ENCODE peak calls at places on chromosomes 16 and 17, in six cellular contexts. P is suprapubic skin, J is hepatocyte, X is right cardiac atrium, A is AG04450, H is mesendoderm. R is an unnamed sample.

GRCh38 chr17:69474171-69474831 is 59.8 kb downstream of the MAP2K6 start:
- DNase-seq in J (no peak), P (no peak), X (no peak), H (no peak), A (no peak), R (no peak)

GRCh38 chr17:80111702-80112470 is 10.5 kb downstream of the GAA start:
- DNase-seq in X (no peak), H (peak), A (no peak), P (peak), J (peak), R (no peak)

GRCh38 chr17:76527430-76528111 is 9.9 kb downstream of the CYGB start:
- DNase-seq in H (peak), A (no peak), X (peak), P (no peak), J (peak), R (no peak)

GRCh38 chr17:66468241-66469087 is 166.1 kb downstream of the PRKCA start:
- DNase-seq in P (no peak), H (peak), J (peak), X (no peak), A (no peak), R (no peak)

GRCh38 chr16:81778861-81779539 is at the start of gene PLCG2:
- DNase-seq in H (peak), X (peak), P (peak), J (peak), A (no peak), R (peak)

GRCh38 chr17:8163978-8164814 is 1.4 kb upstream of the VAMP2 start:
- DNase-seq in A (no peak), X (peak), H (peak), P (no peak), J (peak), R (peak)

GRCh38 chr16:28513484-28514181 is 7.0 kb upstream of the IL27 start:
- DNase-seq in P (no peak), J (no peak), X (no peak), H (peak), A (no peak), R (no peak)

GRCh38 chr16:1069154-1069553 is 3.4 kb upstream of the SSTR5 start:
- DNase-seq in H (peak), P (no peak), A (no peak), J (no peak), X (no peak), R (no peak)

GRCh38 chr17:17570207-17570797 is 21.2 kb downstream of the PEMT start:
- DNase-seq in H (peak), X (peak), J (peak), A (no peak), P (no peak), R (no peak)

GRCh38 chr16:51359141-51359960 is 208.3 kb upstream of the SALL1 start:
- DNase-seq in X (peak), P (no peak), A (peak), H (peak), J (no peak), R (peak)
- H3K27ac ChIP-seq in X (no peak), P (no peak), A (no peak), H (no peak), J (no peak), R (peak)

GRCh38 chr17:3738562-3739295 is 15.0 kb downstream of the HASPIN start:
- DNase-seq in H (peak), A (no peak), P (no peak), X (no peak), J (peak), R (peak)
- H3K27ac ChIP-seq in H (no peak), A (no peak), P (no peak), X (no peak), J (no peak), R (peak)

DNA sequence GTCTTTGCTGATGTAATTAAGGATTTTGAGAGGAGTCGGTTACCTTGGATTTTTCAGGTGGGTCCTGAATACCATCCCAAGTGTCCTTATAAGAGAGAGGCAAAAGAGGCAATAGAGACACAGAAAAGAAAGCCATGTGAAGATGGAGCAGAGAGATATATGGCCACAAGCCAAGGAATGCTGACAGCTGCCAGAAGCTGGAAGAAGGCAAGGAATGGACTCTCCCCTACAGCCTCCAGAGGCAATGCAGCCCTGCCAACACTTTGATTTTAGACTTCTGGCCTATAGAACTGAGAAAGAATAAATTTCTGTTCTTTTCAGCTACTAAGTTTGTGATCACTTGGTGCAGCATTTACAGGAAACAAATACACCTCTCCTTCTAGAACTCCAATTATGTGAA is 8.2 kb upstream of the RNFT1 start:
- DNase-seq in P (no peak), A (no peak), J (no peak), X (no peak), H (no peak), R (no peak)
- H3K27ac ChIP-seq in P (no peak), A (no peak), J (no peak), X (no peak), H (no peak), R (no peak)

DNA sequence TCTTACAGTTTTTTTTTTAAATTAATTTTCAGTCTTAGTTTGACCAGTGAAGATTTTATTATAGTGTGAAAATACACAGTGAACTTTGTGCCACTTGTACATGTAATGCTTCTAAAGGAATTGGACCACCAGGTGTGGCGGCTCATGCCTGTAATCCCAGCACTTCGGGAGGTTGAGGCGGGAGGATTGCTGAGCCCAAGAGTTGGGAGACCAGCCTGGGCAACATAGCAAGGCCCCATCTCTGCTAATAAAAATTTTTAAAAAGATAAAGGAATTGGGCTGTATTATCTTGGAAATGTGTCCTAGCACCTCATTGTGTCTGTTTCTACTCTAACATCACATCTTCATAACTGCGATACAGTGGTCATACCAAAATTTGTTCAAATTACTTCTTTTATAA is 3.8 kb downstream of the IST1 start:
- DNase-seq in H (no peak), P (no peak), J (no peak), A (no peak), X (no peak), R (no peak)
- H3K27ac ChIP-seq in H (no peak), P (no peak), J (no peak), A (no peak), X (no peak), R (no peak)

GRCh38 chr16:68358951-68359350 is 48.1 kb downstream of the PRMT7 start:
- DNase-seq in X (no peak), J (no peak), P (no peak), H (no peak), A (no peak), R (no peak)

GRCh38 chr16:68357923-68358322 is 47.1 kb downstream of the PRMT7 start:
- DNase-seq in J (no peak), H (no peak), P (no peak), X (no peak), A (no peak), R (no peak)

GRCh38 chr16:68356919-68357286 is 46.1 kb downstream of the PRMT7 start:
- DNase-seq in H (no peak), X (no peak), P (no peak), A (no peak), J (no peak), R (no peak)

GRCh38 chr16:68356249-68356918 is 45.6 kb downstream of the PRMT7 start:
- DNase-seq in H (no peak), A (no peak), P (no peak), J (no peak), X (no peak), R (no peak)

DNA sequence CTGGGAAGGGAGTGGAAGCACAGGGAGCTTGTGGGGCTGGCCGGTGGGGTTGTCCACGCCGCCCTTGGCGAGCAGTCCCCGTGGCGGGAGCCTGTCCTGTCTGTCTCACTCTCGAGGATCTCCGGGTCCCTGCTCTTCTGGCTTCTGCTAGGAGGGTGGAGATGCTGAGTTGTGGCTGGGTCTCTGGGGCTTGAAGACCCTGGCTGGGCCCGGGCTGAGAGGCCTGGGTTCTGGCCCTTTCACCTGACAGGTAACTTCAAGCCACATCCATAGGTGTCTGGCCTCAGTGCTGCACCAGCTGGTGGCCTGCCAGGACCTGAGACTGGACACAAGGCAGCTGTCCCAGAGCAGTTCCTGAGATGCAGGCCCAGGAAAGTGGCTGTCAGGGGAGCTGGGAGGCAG is 46.7 kb downstream of the PRMT7 start:
- DNase-seq in A (no peak), X (no peak), J (no peak), P (no peak), H (no peak), R (no peak)
- H3K27ac ChIP-seq in A (no peak), X (no peak), J (no peak), P (no peak), H (no peak), R (no peak)

GRCh38 chr17:56594528-56595418 is 1.3 kb downstream of the NOG start:
- DNase-seq in P (no peak), J (peak), H (peak), A (no peak), X (peak), R (peak)
- H3K27ac ChIP-seq in P (no peak), J (peak), H (no peak), A (no peak), X (no peak), R (peak)

GRCh38 chr17:27473190-27473747 is 17.0 kb downstream of the KSR1 start:
- DNase-seq in X (no peak), J (no peak), A (no peak), H (no peak), P (no peak), R (no peak)

GRCh38 chr17:27475981-27476895 is 20.0 kb downstream of the KSR1 start:
- DNase-seq in A (no peak), H (no peak), X (no peak), P (no peak), J (no peak), R (no peak)

GRCh38 chr17:27475070-27475673 is 18.9 kb downstream of the KSR1 start:
- DNase-seq in J (no peak), A (no peak), H (no peak), P (no peak), X (no peak), R (no peak)

GRCh38 chr17:27471321-27472269 is 15.3 kb downstream of the KSR1 start:
- DNase-seq in H (no peak), P (no peak), X (no peak), A (no peak), J (no peak), R (no peak)

GRCh38 chr17:27473748-27474609 is 17.7 kb downstream of the KSR1 start:
- DNase-seq in P (no peak), H (peak), J (peak), X (peak), A (no peak), R (no peak)
- H3K27ac ChIP-seq in P (peak), H (peak), J (peak), X (no peak), A (no peak), R (peak)